ENCODE peak calls at places on chromosomes 12 and 14, in ten cellular contexts. One of them, this sample, is unnamed.
A peak's percentile ranks its signal among the peaks of the same experiment; 100 is the strongest.

GRCh38 chr14:80047761-80048160 is 163.5 kb downstream of the DIO2 start:
- DNase-seq in non-pigmented ciliary epithelial cell: no peak
- DNase-seq in ELF-1: no peak
- DNase-seq in CD4-positive, CD25-positive, alpha-beta regulatory T cell: no peak
- DNase-seq in H9: no peak
- DNase-seq in stimulated activated CD8-positive, alpha-beta memory T cell treated with anti-CD3 and anti-CD28 coated beads, Interleukin-15, amount 100 ng/mL, for 4 hours: no peak
- DNase-seq in left cardiac atrium: no peak
- DNase-seq in endothelial cell: no peak
- DNase-seq in putamen: no peak
- DNase-seq in stimulated activated CD4-positive, alpha-beta T cell treated with anti-CD3 and anti-CD28 coated beads, Interleukin-2, amount 100 ng/mL, for 4 hours: no peak
- DNase-seq in this sample: no peak

GRCh38 chr12:15770581-15770980 is 18.6 kb downstream of the EPS8 start:
- DNase-seq in non-pigmented ciliary epithelial cell: no peak
- DNase-seq in ELF-1: no peak
- DNase-seq in stimulated activated CD8-positive, alpha-beta memory T cell treated with anti-CD3 and anti-CD28 coated beads, Interleukin-15, amount 100 ng/mL, for 4 hours: no peak
- DNase-seq in H9: no peak
- DNase-seq in CD4-positive, CD25-positive, alpha-beta regulatory T cell: no peak
- DNase-seq in stimulated activated CD4-positive, alpha-beta T cell treated with anti-CD3 and anti-CD28 coated beads, Interleukin-2, amount 100 ng/mL, for 4 hours: no peak
- DNase-seq in left cardiac atrium: no peak
- DNase-seq in endothelial cell: no peak
- DNase-seq in putamen: no peak
- DNase-seq in this sample: no peak

GRCh38 chr12:53052419-53053222 is 2.8 kb downstream of the TNS2 start:
- DNase-seq in stimulated activated CD4-positive, alpha-beta T cell treated with anti-CD3 and anti-CD28 coated beads, Interleukin-2, amount 100 ng/mL, for 4 hours: no peak
- DNase-seq in stimulated activated CD8-positive, alpha-beta memory T cell treated with anti-CD3 and anti-CD28 coated beads, Interleukin-15, amount 100 ng/mL, for 4 hours: no peak
- DNase-seq in CD4-positive, CD25-positive, alpha-beta regulatory T cell: no peak
- DNase-seq in endothelial cell: no peak
- DNase-seq in putamen: peak; percentile 96
- DNase-seq in left cardiac atrium: peak; percentile 94
- DNase-seq in non-pigmented ciliary epithelial cell: no peak
- DNase-seq in H9: no peak
- DNase-seq in ELF-1: no peak
- DNase-seq in this sample: no peak

GRCh38 chr14:102654298-102654697 is 61.8 kb downstream of the RCOR1 start:
- DNase-seq in stimulated activated CD8-positive, alpha-beta memory T cell treated with anti-CD3 and anti-CD28 coated beads, Interleukin-15, amount 100 ng/mL, for 4 hours: no peak
- DNase-seq in stimulated activated CD4-positive, alpha-beta T cell treated with anti-CD3 and anti-CD28 coated beads, Interleukin-2, amount 100 ng/mL, for 4 hours: no peak
- DNase-seq in ELF-1: no peak
- DNase-seq in left cardiac atrium: no peak
- DNase-seq in CD4-positive, CD25-positive, alpha-beta regulatory T cell: no peak
- DNase-seq in putamen: peak; percentile 73
- DNase-seq in H9: no peak
- DNase-seq in endothelial cell: no peak
- DNase-seq in non-pigmented ciliary epithelial cell: no peak
- DNase-seq in this sample: no peak

GRCh38 chr12:70876952-70877351 is 43.6 kb downstream of the PTPRR start:
- DNase-seq in endothelial cell: no peak
- DNase-seq in left cardiac atrium: no peak
- DNase-seq in CD4-positive, CD25-positive, alpha-beta regulatory T cell: no peak
- DNase-seq in H9: no peak
- DNase-seq in stimulated activated CD4-positive, alpha-beta T cell treated with anti-CD3 and anti-CD28 coated beads, Interleukin-2, amount 100 ng/mL, for 4 hours: no peak
- DNase-seq in ELF-1: no peak
- DNase-seq in putamen: no peak
- DNase-seq in non-pigmented ciliary epithelial cell: peak; percentile 11
- DNase-seq in stimulated activated CD8-positive, alpha-beta memory T cell treated with anti-CD3 and anti-CD28 coated beads, Interleukin-15, amount 100 ng/mL, for 4 hours: no peak
- DNase-seq in this sample: no peak

GRCh38 chr12:46004715-46005114 is 14.3 kb upstream of the SCAF11 start:
- DNase-seq in ELF-1: no peak
- DNase-seq in non-pigmented ciliary epithelial cell: no peak
- DNase-seq in left cardiac atrium: no peak
- DNase-seq in stimulated activated CD4-positive, alpha-beta T cell treated with anti-CD3 and anti-CD28 coated beads, Interleukin-2, amount 100 ng/mL, for 4 hours: no peak
- DNase-seq in endothelial cell: no peak
- DNase-seq in H9: no peak
- DNase-seq in CD4-positive, CD25-positive, alpha-beta regulatory T cell: no peak
- DNase-seq in stimulated activated CD8-positive, alpha-beta memory T cell treated with anti-CD3 and anti-CD28 coated beads, Interleukin-15, amount 100 ng/mL, for 4 hours: no peak
- DNase-seq in putamen: no peak
- DNase-seq in this sample: no peak

GRCh38 chr12:96140110-96140509 is 54.1 kb upstream of the ELK3 start:
- DNase-seq in H9: no peak
- DNase-seq in non-pigmented ciliary epithelial cell: peak; percentile 47
- DNase-seq in stimulated activated CD8-positive, alpha-beta memory T cell treated with anti-CD3 and anti-CD28 coated beads, Interleukin-15, amount 100 ng/mL, for 4 hours: no peak
- DNase-seq in ELF-1: no peak
- DNase-seq in left cardiac atrium: no peak
- DNase-seq in endothelial cell: no peak
- DNase-seq in CD4-positive, CD25-positive, alpha-beta regulatory T cell: no peak
- DNase-seq in stimulated activated CD4-positive, alpha-beta T cell treated with anti-CD3 and anti-CD28 coated beads, Interleukin-2, amount 100 ng/mL, for 4 hours: no peak
- DNase-seq in putamen: no peak
- DNase-seq in this sample: no peak

GRCh38 chr12:55899035-55899434 is 28.7 kb downstream of the PYM1 start:
- DNase-seq in left cardiac atrium: no peak
- DNase-seq in stimulated activated CD8-positive, alpha-beta memory T cell treated with anti-CD3 and anti-CD28 coated beads, Interleukin-15, amount 100 ng/mL, for 4 hours: no peak
- DNase-seq in CD4-positive, CD25-positive, alpha-beta regulatory T cell: peak; percentile 8
- DNase-seq in non-pigmented ciliary epithelial cell: peak; percentile 45
- DNase-seq in endothelial cell: no peak
- DNase-seq in stimulated activated CD4-positive, alpha-beta T cell treated with anti-CD3 and anti-CD28 coated beads, Interleukin-2, amount 100 ng/mL, for 4 hours: peak; percentile 28
- DNase-seq in putamen: peak; percentile 8
- DNase-seq in ELF-1: no peak
- DNase-seq in H9: no peak
- DNase-seq in this sample: peak; percentile 14

GRCh38 chr14:22842211-22843122 is 6.1 kb downstream of the MMP14 start:
- DNase-seq in left cardiac atrium: no peak
- DNase-seq in non-pigmented ciliary epithelial cell: no peak
- DNase-seq in endothelial cell: no peak
- DNase-seq in H9: no peak
- DNase-seq in stimulated activated CD4-positive, alpha-beta T cell treated with anti-CD3 and anti-CD28 coated beads, Interleukin-2, amount 100 ng/mL, for 4 hours: no peak
- DNase-seq in stimulated activated CD8-positive, alpha-beta memory T cell treated with anti-CD3 and anti-CD28 coated beads, Interleukin-15, amount 100 ng/mL, for 4 hours: no peak
- DNase-seq in putamen: no peak
- DNase-seq in ELF-1: no peak
- DNase-seq in CD4-positive, CD25-positive, alpha-beta regulatory T cell: no peak
- DNase-seq in this sample: no peak

GRCh38 chr14:104968541-104969401 is 9.4 kb downstream of the AHNAK2 start:
- DNase-seq in stimulated activated CD8-positive, alpha-beta memory T cell treated with anti-CD3 and anti-CD28 coated beads, Interleukin-15, amount 100 ng/mL, for 4 hours: no peak
- DNase-seq in H9: peak; percentile 52
- DNase-seq in left cardiac atrium: peak; percentile 36
- DNase-seq in ELF-1: peak; percentile 56
- DNase-seq in stimulated activated CD4-positive, alpha-beta T cell treated with anti-CD3 and anti-CD28 coated beads, Interleukin-2, amount 100 ng/mL, for 4 hours: no peak
- DNase-seq in putamen: no peak
- DNase-seq in non-pigmented ciliary epithelial cell: no peak
- DNase-seq in endothelial cell: no peak
- DNase-seq in CD4-positive, CD25-positive, alpha-beta regulatory T cell: no peak
- DNase-seq in this sample: no peak

GRCh38 chr12:25904442-25904841 is 54.0 kb upstream of the RASSF8 start:
- DNase-seq in stimulated activated CD4-positive, alpha-beta T cell treated with anti-CD3 and anti-CD28 coated beads, Interleukin-2, amount 100 ng/mL, for 4 hours: no peak
- DNase-seq in endothelial cell: no peak
- DNase-seq in CD4-positive, CD25-positive, alpha-beta regulatory T cell: no peak
- DNase-seq in putamen: no peak
- DNase-seq in left cardiac atrium: no peak
- DNase-seq in H9: no peak
- DNase-seq in ELF-1: no peak
- DNase-seq in stimulated activated CD8-positive, alpha-beta memory T cell treated with anti-CD3 and anti-CD28 coated beads, Interleukin-15, amount 100 ng/mL, for 4 hours: no peak
- DNase-seq in non-pigmented ciliary epithelial cell: peak; percentile 11
- DNase-seq in this sample: no peak

GRCh38 chr14:24137529-24138395 is 1.8 kb downstream of the PSME1 start:
- DNase-seq in endothelial cell: no peak
- DNase-seq in ELF-1: no peak
- DNase-seq in left cardiac atrium: no peak
- DNase-seq in CD4-positive, CD25-positive, alpha-beta regulatory T cell: no peak
- DNase-seq in putamen: no peak
- DNase-seq in H9: no peak
- DNase-seq in stimulated activated CD8-positive, alpha-beta memory T cell treated with anti-CD3 and anti-CD28 coated beads, Interleukin-15, amount 100 ng/mL, for 4 hours: no peak
- DNase-seq in stimulated activated CD4-positive, alpha-beta T cell treated with anti-CD3 and anti-CD28 coated beads, Interleukin-2, amount 100 ng/mL, for 4 hours: no peak
- DNase-seq in non-pigmented ciliary epithelial cell: no peak
- DNase-seq in this sample: no peak

This sample was measured in naive thymus-derived CD4-positive, alpha-beta T cell.